ENCODE peak calls at places on chromosomes 1 and 21, in nine cellular contexts. E is RPMI8226; K is stimulated activated CD4-positive, alpha-beta T cell treated with anti-CD3 and anti-CD28 coated beads, TNF-alpha, amount 100 ng/mL, for 24 hours; Y is memory B cell; Q is T follicular helper cell; W is astrocyte; S is NCI-H446; G is upper lobe of right lung; C is CD8-positive, alpha-beta T cell. U is an unnamed sample.

GRCh38 chr1:236120725-236121153 is 21.6 kb upstream of the GPR137B start:
- DNase-seq in C (no peak), S (no peak), W (no peak), E (no peak), G (no peak), Y (no peak), Q (no peak), K (no peak), U (no peak)

GRCh38 chr21:35575280-35575915 is 484.9 kb downstream of the SETD4 start:
- DNase-seq in Y (no peak), Q (no peak), S (no peak), K (no peak), W (peak), E (no peak), C (no peak), G (no peak), U (no peak)

GRCh38 chr1:8818325-8818775 is 910 bp upstream of the RERE start:
- DNase-seq in S (peak), Q (no peak), W (peak), Y (no peak), E (peak), G (no peak), K (no peak), C (no peak), U (no peak)

GRCh38 chr1:187490261-187490660 is 661.5 kb downstream of the PLA2G4A start:
- DNase-seq in E (no peak), S (no peak), K (no peak), G (no peak), Y (no peak), Q (no peak), C (no peak), W (no peak), U (no peak)

GRCh38 chr1:48931571-48932251 is 155.0 kb upstream of the BEND5 start:
- DNase-seq in K (no peak), S (no peak), Q (no peak), E (no peak), G (no peak), Y (no peak), C (no peak), W (peak), U (no peak)

GRCh38 chr1:115153966-115154557 is 64.8 kb upstream of the TSPAN2 start:
- DNase-seq in E (no peak), Q (no peak), C (no peak), S (no peak), Y (no peak), G (no peak), W (no peak), K (no peak), U (no peak)

GRCh38 chr21:38377165-38378093 is 120.6 kb downstream of the KCNJ15 start:
- DNase-seq in K (no peak), W (no peak), Q (no peak), E (no peak), C (no peak), G (no peak), Y (no peak), S (no peak), U (no peak)

GRCh38 chr1:91809267-91809666 is 76.7 kb downstream of the TGFBR3 start:
- DNase-seq in W (peak), C (no peak), Q (no peak), S (no peak), E (no peak), K (no peak), G (no peak), Y (no peak), U (no peak)

GRCh38 chr1:208254376-208254775 is 10.2 kb upstream of the PLXNA2 start:
- DNase-seq in C (no peak), W (peak), G (no peak), Q (no peak), K (no peak), S (no peak), E (no peak), Y (no peak), U (no peak)

GRCh38 chr1:160354388-160354985 is 11.3 kb downstream of the NCSTN start:
- DNase-seq in E (peak), G (no peak), S (no peak), K (no peak), C (no peak), Q (no peak), Y (no peak), W (no peak), U (no peak)

GRCh38 chr1:118039170-118039569 is 109.6 kb downstream of the WDR3 start:
- DNase-seq in W (no peak), S (no peak), K (no peak), E (no peak), G (no peak), C (no peak), Q (no peak), Y (no peak), U (no peak)

GRCh38 chr1:86822463-86822862 is 91.5 kb downstream of the SELENOF start:
- DNase-seq in Y (no peak), G (no peak), Q (no peak), E (no peak), W (no peak), C (no peak), S (no peak), K (no peak), U (no peak)

U was measured in NK-92 treated with Interleukin-12 subunit alpha and Interleukin-12 subunit beta, amount 100 ng/mL, for 24 hours.